ENCODE peak calls at places on chromosomes 4 and X, in six cellular contexts. H is breast epithelium; M is trophoblast cell; X is effector memory CD4-positive, alpha-beta T cell; N is cardiac muscle cell; I is heart right ventricle. G is an unnamed sample. For H3K4me1, the result is how much of the 10 kb centered on the place peaks cover.

GRCh38 chr4:10118355-10119004 is 1.9 kb upstream of the WDR1 start:
- DNase-seq in H (no peak), M (no peak), X (no peak), N (no peak), I (no peak), G (no peak)

GRCh38 chrX:139692908-139693307 is 15.1 kb downstream of the MCF2 start:
- DNase-seq in H (no peak), M (no peak), X (no peak), N (no peak), I (no peak), G (no peak)

GRCh38 chrX:41737065-41737464 is 13.1 kb downstream of the GPR82 start:
- DNase-seq in H (no peak), M (peak), X (no peak), N (no peak), I (no peak), G (no peak)

GRCh38 chr4:26150948-26151347 is 169.9 kb upstream of the RBPJ start:
- DNase-seq in H (no peak), M (peak), X (no peak), N (no peak), I (no peak), G (no peak)

GRCh38 chrX:109875831-109876230 is 127.1 kb upstream of the TMEM164 start:
- DNase-seq in H (no peak), M (no peak), X (no peak), N (no peak), I (no peak), G (no peak)

GRCh38 chrX:70494441-70494840 is 49.8 kb downstream of the DLG3 start:
- DNase-seq in H (no peak), M (no peak), X (no peak), N (no peak), I (no peak), G (no peak)

GRCh38 chr4:44425614-44426208 is 22.9 kb downstream of the KCTD8 start:
- DNase-seq in H (no peak), M (peak), X (no peak), N (peak), I (no peak), G (no peak)

GRCh38 chr4:60890743-60891142 is 309.4 kb upstream of the ADGRL3 start:
- DNase-seq in H (no peak), M (no peak), X (no peak), N (no peak), I (no peak), G (no peak)

GRCh38 chrX:132676102-132676501 is 187.3 kb upstream of the MBNL3 start:
- DNase-seq in H (no peak), M (no peak), X (no peak), N (no peak), I (no peak), G (no peak)

GRCh38 chr4:120331486-120332281 is 265.0 kb upstream of the MAD2L1 start:
- DNase-seq in H (no peak), M (no peak), X (no peak), N (no peak), I (no peak), G (no peak)

GRCh38 chr4:34289489-34289888 is 1954.8 kb downstream of the ARAP2 start:
- DNase-seq in H (no peak), M (no peak), X (no peak), N (no peak), I (no peak), G (no peak)

GRCh38 chrX:103878466-103879151 is 46.6 kb upstream of the RAB9B start:
- DNase-seq in H (no peak), M (peak), X (no peak), N (peak), I (peak), G (no peak)

GRCh38 chr4:38154681-38155588 is 194.7 kb downstream of the PTTG2 start:
- DNase-seq in H (no peak), M (no peak), X (no peak), N (no peak), I (peak), G (peak)

GRCh38 chrX:1491851-1492349 is 39.2 kb upstream of the ASMTL start:
- DNase-seq in H (no peak), M (no peak), X (no peak), N (peak), I (no peak), G (no peak)

GRCh38 chr4:38675167-38676121 is 11.4 kb downstream of the KLF3 start:
- DNase-seq in H (peak), M (peak), X (peak), N (peak), I (peak), G (peak)

GRCh38 chrX:33831211-33831610 is 300.9 kb downstream of the FAM47A start:
- DNase-seq in H (no peak), M (no peak), X (no peak), N (no peak), I (no peak), G (no peak)

GRCh38 chr4:137703225-137703624 is 170.9 kb upstream of the PCDH18 start:
- DNase-seq in H (no peak), M (no peak), X (no peak), N (no peak), I (peak), G (no peak)

GRCh38 chrX:129593137-129593536 is 53.1 kb downstream of the OCRL start:
- DNase-seq in H (no peak), M (no peak), X (no peak), N (no peak), I (no peak), G (peak)

GRCh38 chr4:155759372-155760252 is 791 bp downstream of the GUCY1B1 start:
- DNase-seq in H (no peak), M (peak), X (no peak), N (peak), I (peak), G (no peak)

GRCh38 chr4:20395160-20395773 is 143.6 kb downstream of the SLIT2 start:
- DNase-seq in H (no peak), M (peak), X (no peak), N (peak), I (no peak), G (no peak)

GRCh38 chrX:276588-277171 is 4.5 kb upstream of the PLCXD1 start:
- DNase-seq in H (peak), M (peak), X (no peak), N (no peak), I (no peak), G (no peak)

GRCh38 chr4:40475609-40476008 is 140.5 kb downstream of the CHRNA9 start:
- DNase-seq in H (no peak), M (no peak), X (no peak), N (no peak), I (no peak), G (no peak)

GRCh38 chr4:40254961-40255721 is 58.3 kb downstream of the RHOH start:
- DNase-seq in H (no peak), M (peak), X (no peak), N (no peak), I (no peak), G (no peak)

GRCh38 chr4:38868055-38868965 is 704 bp downstream of the FAM114A1 start:
- DNase-seq in H (peak), M (peak), X (no peak), N (peak), I (peak), G (no peak)

GRCh38 chr4:141158219-141158618 is 24.9 kb upstream of the RNF150 start:
- DNase-seq in H (no peak), M (peak), X (no peak), N (peak), I (no peak), G (no peak)

GRCh38 chr4:110616162-110617062 is 6.5 kb downstream of the PITX2 start:
- DNase-seq in H (no peak), M (no peak), X (no peak), N (no peak), I (no peak), G (no peak)

GRCh38 chr4:15695240-15695699 is 7.6 kb upstream of the BST1 start:
- DNase-seq in H (no peak), M (peak), X (no peak), N (no peak), I (no peak), G (no peak)

GRCh38 chr4:40629401-40630334 is at the start of gene RBM47:
- DNase-seq in H (peak), M (peak), X (no peak), N (peak), I (peak), G (peak)

GRCh38 chrX:136166221-136166855 is 19.0 kb downstream of the FHL1 start:
- DNase-seq in H (no peak), M (peak), X (no peak), N (peak), I (peak), G (no peak)

GRCh38 chr4:113820164-113820563 is 58.6 kb upstream of the CAMK2D start:
- DNase-seq in H (no peak), M (no peak), X (no peak), N (no peak), I (no peak), G (no peak)

GRCh38 chr4:76160355-76160754 is 12.2 kb upstream of the NUP54 start:
- DNase-seq in H (no peak), M (no peak), X (no peak), N (no peak), I (no peak), G (no peak)

GRCh38 chrX:119251381-119251780 is 15.3 kb downstream of the PGRMC1 start:
- DNase-seq in H (no peak), M (no peak), X (no peak), N (no peak), I (no peak), G (no peak)

DNA sequence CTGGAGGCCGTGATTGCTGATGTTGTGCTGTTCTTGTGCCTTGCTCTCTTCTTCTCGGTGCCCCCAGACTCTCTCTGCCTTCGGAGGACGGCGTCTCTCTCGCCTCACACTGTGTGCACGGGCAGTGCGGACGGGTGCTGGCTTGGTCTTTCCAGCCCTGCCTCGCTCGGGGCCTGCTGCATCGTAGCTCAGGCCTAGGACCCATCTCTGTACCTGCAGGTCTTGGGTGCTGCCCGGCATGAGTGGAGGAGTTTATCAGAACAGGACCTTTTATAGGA is 18.2 kb downstream of the RGS12 start:
- DNase-seq in H (no peak), M (no peak), X (no peak), N (no peak), I (no peak), G (no peak)
- H3K4me3 ChIP-seq in H (no peak), M (no peak), X (no peak), N (no peak), I (no peak), G (no peak)

DNA sequence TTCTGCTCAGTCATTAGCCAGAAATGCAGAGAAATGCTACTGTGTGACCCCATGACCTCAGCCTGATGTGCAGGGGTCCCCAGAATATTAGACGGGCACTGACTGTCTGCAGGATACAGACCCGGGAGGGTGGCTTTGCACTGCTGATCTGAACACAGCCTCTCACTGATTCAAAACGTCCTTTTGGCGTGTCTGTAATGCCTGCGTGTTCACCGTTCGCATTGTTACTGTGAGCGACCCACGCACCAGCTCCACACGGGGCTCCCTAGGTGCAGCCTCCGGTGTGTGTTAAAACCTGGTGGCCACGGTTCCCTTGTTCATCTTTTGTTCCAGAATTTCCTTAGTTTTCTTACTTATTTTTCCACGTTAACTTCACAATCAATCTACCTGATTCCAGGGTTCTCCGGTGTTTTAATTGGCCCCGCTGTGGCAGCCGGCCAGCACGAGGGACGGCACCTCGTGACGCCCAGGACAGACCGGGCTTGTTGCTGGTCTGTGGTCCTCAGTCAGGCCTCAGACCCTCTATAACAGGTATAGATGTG is 32.0 kb upstream of the SPON2 start:
- DNase-seq in H (peak), M (no peak), X (no peak), N (no peak), I (no peak), G (peak)
- H3K4me1 ChIP-seq in H (under half), M (under half), X (under half), N (under half), I (under half), G (under half)

GRCh38 chr4:185774815-185775684 is 36.9 kb downstream of the SORBS2 start:
- DNase-seq in H (no peak), M (no peak), X (no peak), N (peak), I (peak), G (no peak)
- H3K4me3 ChIP-seq in H (peak), M (no peak), X (no peak), N (peak), I (peak), G (peak)

GRCh38 chr4:11698846-11699590 is 270.3 kb upstream of the HS3ST1 start:
- DNase-seq in H (no peak), M (peak), X (no peak), N (no peak), I (no peak), G (no peak)
- H3K4me1 ChIP-seq in H (under half), M (under half), X (under half), N (under half), I (under half), G (under half)

DNA sequence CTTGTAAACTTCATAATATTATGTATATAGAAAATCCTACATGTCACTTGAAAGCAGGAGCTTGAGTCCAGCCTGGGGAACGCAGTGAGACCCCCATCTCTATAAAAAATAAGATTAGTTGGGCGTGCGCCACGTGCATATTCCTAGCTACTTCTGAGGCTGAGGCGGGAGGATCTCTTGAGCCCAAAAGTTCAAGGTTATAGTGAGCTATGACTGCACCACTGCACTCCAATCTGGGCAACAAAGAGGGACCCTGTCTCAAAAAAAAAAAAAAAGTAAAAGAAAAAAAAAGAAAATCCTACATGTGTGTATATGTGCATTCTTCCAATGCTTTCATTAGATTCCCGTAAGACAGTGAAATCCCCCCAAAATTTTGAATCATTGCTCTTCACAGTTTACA is 1.7 kb downstream of the SEC31A start:
- DNase-seq in H (no peak), M (no peak), X (no peak), N (no peak), I (no peak), G (no peak)
- H3K4me3 ChIP-seq in H (peak), M (peak), X (peak), N (peak), I (peak), G (peak)

GRCh38 chr4:7716322-7716721 is 223.3 kb downstream of the AFAP1 start:
- DNase-seq in H (no peak), M (no peak), X (no peak), N (no peak), I (no peak), G (no peak)
- H3K4me1 ChIP-seq in H (under half), M (under half), X (under half), N (under half), I (under half), G (under half)

GRCh38 chr4:125359363-125359762 is 44.6 kb downstream of the FAT4 start:
- DNase-seq in H (no peak), M (no peak), X (no peak), N (no peak), I (no peak), G (no peak)
- H3K4me3 ChIP-seq in H (no peak), M (no peak), X (no peak), N (no peak), I (no peak), G (no peak)

GRCh38 chr4:89995824-89996223 is 101.2 kb downstream of the MMRN1 start:
- DNase-seq in H (no peak), M (no peak), X (no peak), N (no peak), I (no peak), G (no peak)
- H3K4me1 ChIP-seq in H (under half), M (under half), X (under half), N (under half), I (under half), G (under half)

DNA sequence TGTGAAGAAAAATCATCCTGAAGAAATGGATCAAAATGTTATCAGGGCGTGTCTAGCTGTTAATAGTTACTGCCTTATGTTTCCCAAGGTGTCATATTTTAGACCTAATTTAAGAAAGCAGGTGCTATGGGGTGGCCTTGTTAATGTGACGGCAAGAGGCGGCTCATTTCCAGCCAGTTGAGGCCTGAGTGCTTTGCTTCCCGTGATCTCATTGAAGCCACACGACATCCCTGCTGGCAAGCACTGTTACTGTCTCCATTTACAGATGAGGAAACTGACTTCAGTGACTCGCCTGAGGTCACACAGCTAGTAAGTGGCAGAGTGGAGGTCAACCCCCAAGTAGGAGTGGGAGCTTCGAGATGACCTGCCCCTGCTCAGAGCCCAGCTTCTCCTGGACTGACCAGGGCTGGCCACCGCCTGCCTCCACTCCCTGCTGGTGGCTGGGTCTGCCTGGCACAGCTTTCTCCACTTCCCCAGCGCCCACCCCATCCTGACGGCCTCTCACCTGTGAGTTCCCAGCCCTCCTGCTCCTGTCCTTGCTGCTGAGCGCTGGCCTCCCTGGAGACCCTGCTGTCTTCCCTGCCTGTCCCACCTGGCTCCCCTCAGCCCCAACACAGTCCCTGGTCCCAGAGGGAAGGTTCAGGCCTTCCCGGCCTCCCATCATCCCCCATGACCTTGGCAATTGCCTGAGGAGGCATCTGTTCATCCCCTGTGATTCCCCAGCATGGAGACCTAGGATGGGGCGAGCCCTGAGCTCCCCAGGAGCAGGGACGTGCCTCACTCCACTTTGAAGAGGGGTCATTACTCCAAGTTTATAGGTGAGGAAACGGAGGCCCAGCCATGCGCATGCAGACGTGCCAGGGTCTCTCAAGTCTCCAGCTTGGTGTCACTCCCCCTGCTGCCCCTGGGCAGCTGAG is 47.7 kb upstream of the SORCS2 start:
- DNase-seq in H (no peak), M (no peak), X (no peak), N (no peak), I (no peak), G (no peak)
- H3K4me3 ChIP-seq in H (no peak), M (no peak), X (no peak), N (no peak), I (no peak), G (no peak)

G was measured in gastrocnemius medialis.